ENCODE peak calls at places on chromosomes 13 and 19, in five cellular contexts. One of them, this sample, is unnamed.

GRCh38 chr13:30908416-30908980 is 2.4 kb downstream of the MEDAG start:
- DNase-seq in K562: no peak
- DNase-seq in HepG2: no peak
- DNase-seq in SK-N-SH: peak; percentile 65
- DNase-seq in GM12878: no peak
- DNase-seq in this sample: no peak

GRCh38 chr13:35978607-35979316 is 152.4 kb downstream of the DCLK1 start:
- DNase-seq in SK-N-SH: peak; percentile 54
- DNase-seq in HepG2: peak; percentile 42
- DNase-seq in K562: peak; percentile 33
- DNase-seq in GM12878: no peak
- DNase-seq in this sample: peak; percentile 31

GRCh38 chr19:38639679-38640078 is 7.8 kb upstream of the ACTN4 start:
- DNase-seq in GM12878: no peak
- DNase-seq in K562: no peak
- DNase-seq in SK-N-SH: no peak
- DNase-seq in HepG2: no peak
- DNase-seq in this sample: no peak

GRCh38 chr19:55385236-55385748 is 440 bp upstream of the RPL28 start:
- DNase-seq in K562: peak; percentile 79
- DNase-seq in SK-N-SH: peak; percentile 90
- DNase-seq in HepG2: peak; percentile 92
- DNase-seq in GM12878: peak; percentile 88
- DNase-seq in this sample: peak; percentile 95

GRCh38 chr13:51971520-51972426 is 39.5 kb downstream of the ATP7B start:
- DNase-seq in SK-N-SH: no peak
- DNase-seq in K562: no peak
- DNase-seq in HepG2: peak; percentile 58
- DNase-seq in GM12878: no peak
- DNase-seq in this sample: no peak

GRCh38 chr13:38008636-38009035 is 139.1 kb upstream of the TRPC4 start:
- DNase-seq in GM12878: no peak
- DNase-seq in HepG2: no peak
- DNase-seq in K562: no peak
- DNase-seq in SK-N-SH: no peak
- DNase-seq in this sample: no peak

GRCh38 chr19:49149652-49150105 is 5.5 kb downstream of the HRC start:
- DNase-seq in SK-N-SH: peak; percentile 84
- DNase-seq in GM12878: no peak
- DNase-seq in HepG2: peak; percentile 76
- DNase-seq in K562: peak; percentile 39
- DNase-seq in this sample: peak; percentile 68

GRCh38 chr13:86020350-86021002 is 221.3 kb upstream of the SLITRK6 start:
- DNase-seq in GM12878: no peak
- DNase-seq in HepG2: no peak
- DNase-seq in SK-N-SH: peak; percentile 2
- DNase-seq in K562: no peak
- DNase-seq in this sample: peak; percentile 19

GRCh38 chr13:101626925-101627555 is 174.6 kb downstream of the ITGBL1 start:
- DNase-seq in K562: no peak
- DNase-seq in GM12878: peak; percentile 57
- DNase-seq in SK-N-SH: no peak
- DNase-seq in HepG2: no peak
- DNase-seq in this sample: no peak

GRCh38 chr13:75135325-75135825 is 346.6 kb downstream of the TBC1D4 start:
- DNase-seq in SK-N-SH: no peak
- DNase-seq in K562: no peak
- DNase-seq in GM12878: no peak
- DNase-seq in HepG2: no peak
- DNase-seq in this sample: no peak

GRCh38 chr13:40672310-40673060 is 6.0 kb upstream of the FOXO1 start:
- DNase-seq in GM12878: no peak
- DNase-seq in SK-N-SH: peak; percentile 59
- DNase-seq in HepG2: peak; percentile 73
- DNase-seq in K562: peak; percentile 70
- DNase-seq in this sample: peak; percentile 46

GRCh38 chr19:4909172-4909896 is at the start of gene UHRF1:
- DNase-seq in SK-N-SH: peak; percentile 93
- DNase-seq in GM12878: no peak
- DNase-seq in HepG2: peak; percentile 58
- DNase-seq in K562: peak; percentile 94
- DNase-seq in this sample: peak; percentile 64

GRCh38 chr13:60267498-60268202 is 103.9 kb upstream of the DIAPH3 start:
- DNase-seq in HepG2: no peak
- DNase-seq in GM12878: no peak
- DNase-seq in SK-N-SH: no peak
- DNase-seq in K562: no peak
- DNase-seq in this sample: no peak

GRCh38 chr19:13846533-13847032 is 30.4 kb upstream of the NANOS3 start:
- DNase-seq in HepG2: peak; percentile 95
- DNase-seq in SK-N-SH: peak; percentile 89
- DNase-seq in K562: peak; percentile 74
- DNase-seq in GM12878: peak; percentile 85
- DNase-seq in this sample: no peak

GRCh38 chr13:113971471-113972231 is 2.2 kb downstream of the C13orf46 start:
- DNase-seq in SK-N-SH: no peak
- DNase-seq in HepG2: no peak
- DNase-seq in GM12878: no peak
- DNase-seq in K562: no peak
- DNase-seq in this sample: no peak

GRCh38 chr13:111429064-111429558 is 108.7 kb downstream of the TEX29 start:
- DNase-seq in HepG2: peak; percentile 49
- DNase-seq in K562: peak; percentile 41
- DNase-seq in SK-N-SH: peak; percentile 54
- DNase-seq in GM12878: no peak
- DNase-seq in this sample: peak; percentile 49

GRCh38 chr19:14385492-14385891 is 4.2 kb downstream of the ADGRE5 start:
- DNase-seq in SK-N-SH: no peak
- DNase-seq in K562: peak; percentile 12
- DNase-seq in HepG2: no peak
- DNase-seq in GM12878: no peak
- DNase-seq in this sample: no peak

GRCh38 chr13:114126789-114127472 is 5.5 kb downstream of the RASA3 start:
- DNase-seq in K562: no peak
- DNase-seq in GM12878: no peak
- DNase-seq in HepG2: no peak
- DNase-seq in SK-N-SH: no peak
- DNase-seq in this sample: no peak

GRCh38 chr19:2488942-2489731 is 13.2 kb downstream of the GADD45B start:
- DNase-seq in K562: no peak
- DNase-seq in GM12878: no peak
- DNase-seq in SK-N-SH: peak; percentile 92
- DNase-seq in HepG2: no peak
- DNase-seq in this sample: no peak

GRCh38 chr13:40440990-40441820 is 225.2 kb downstream of the FOXO1 start:
- DNase-seq in K562: no peak
- DNase-seq in GM12878: no peak
- DNase-seq in SK-N-SH: peak; percentile 60
- DNase-seq in HepG2: no peak
- DNase-seq in this sample: no peak

GRCh38 chr13:77383097-77383496 is 56.2 kb upstream of the MYCBP2 start:
- DNase-seq in GM12878: no peak
- DNase-seq in HepG2: no peak
- DNase-seq in SK-N-SH: no peak
- DNase-seq in K562: no peak
- DNase-seq in this sample: no peak

GRCh38 chr13:26653310-26653709 is 95.8 kb downstream of the WASF3 start:
- DNase-seq in SK-N-SH: no peak
- DNase-seq in GM12878: no peak
- DNase-seq in HepG2: no peak
- DNase-seq in K562: no peak
- DNase-seq in this sample: no peak

DNA sequence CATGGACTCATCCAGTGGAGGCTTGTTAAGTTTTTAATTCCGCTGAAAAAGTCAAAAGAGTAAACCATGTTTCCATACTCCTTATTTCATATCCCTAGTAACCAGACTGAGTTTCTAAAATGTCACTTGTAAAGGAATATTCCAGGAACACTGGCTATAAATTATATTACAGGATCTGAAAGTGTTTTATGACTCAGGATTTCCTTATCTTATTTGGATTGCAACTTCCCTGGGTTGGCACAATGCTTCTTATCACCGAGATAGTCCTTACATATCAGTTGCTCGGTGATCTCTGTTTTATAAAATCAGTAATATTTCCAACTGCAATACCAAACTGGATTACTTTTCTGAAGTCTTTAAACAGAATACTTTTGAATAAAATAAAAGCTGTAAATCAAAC is 180.3 kb upstream of the TSC22D1 start:
- DNase-seq in K562: no peak
- DNase-seq in SK-N-SH: no peak
- DNase-seq in GM12878: no peak
- DNase-seq in HepG2: no peak
- DNase-seq in this sample: no peak
- TF ChIP-seq FOXM1 in K562: no peak
- TF ChIP-seq FOXM1 in SK-N-SH: no peak
- TF ChIP-seq FOXM1 in GM12878: no peak
- TF ChIP-seq FOXM1 in HepG2: no peak
- TF ChIP-seq FOXM1 in this sample: no peak

GRCh38 chr13:32663660-32664059 is 77.4 kb downstream of the PDS5B start:
- DNase-seq in SK-N-SH: no peak
- DNase-seq in GM12878: no peak
- DNase-seq in HepG2: peak; percentile 68
- DNase-seq in K562: no peak
- DNase-seq in this sample: no peak

GRCh38 chr13:32674503-32674902 is 88.3 kb downstream of the PDS5B start:
- DNase-seq in HepG2: no peak
- DNase-seq in SK-N-SH: no peak
- DNase-seq in K562: no peak
- DNase-seq in GM12878: no peak
- DNase-seq in this sample: no peak

GRCh38 chr13:32666990-32667571 is 80.8 kb downstream of the PDS5B start:
- DNase-seq in GM12878: no peak
- DNase-seq in SK-N-SH: no peak
- DNase-seq in HepG2: no peak
- DNase-seq in K562: no peak
- DNase-seq in this sample: no peak

GRCh38 chr13:32669030-32669646 is 82.9 kb downstream of the PDS5B start:
- DNase-seq in SK-N-SH: peak; percentile 36
- DNase-seq in K562: peak; percentile 27
- DNase-seq in GM12878: no peak
- DNase-seq in HepG2: peak; percentile 53
- DNase-seq in this sample: peak; percentile 28
- TF ChIP-seq FOXM1 in SK-N-SH: no peak
- TF ChIP-seq FOXM1 in K562: no peak
- TF ChIP-seq FOXM1 in GM12878: peak; percentile 32
- TF ChIP-seq FOXM1 in HepG2: no peak
- TF ChIP-seq FOXM1 in this sample: no peak

GRCh38 chr19:33700408-33700757 is 78.6 kb downstream of the CHST8 start:
- DNase-seq in HepG2: no peak
- DNase-seq in K562: no peak
- DNase-seq in SK-N-SH: peak; percentile 23
- DNase-seq in GM12878: no peak
- DNase-seq in this sample: no peak

GRCh38 chr19:33697766-33698165 is 76.0 kb downstream of the CHST8 start:
- DNase-seq in SK-N-SH: no peak
- DNase-seq in GM12878: no peak
- DNase-seq in K562: no peak
- DNase-seq in HepG2: no peak
- DNase-seq in this sample: no peak

GRCh38 chr19:33699754-33700407 is 78.1 kb downstream of the CHST8 start:
- DNase-seq in GM12878: no peak
- DNase-seq in HepG2: no peak
- DNase-seq in SK-N-SH: no peak
- DNase-seq in K562: no peak
- DNase-seq in this sample: no peak

GRCh38 chr19:33702606-33703437 is 81.1 kb downstream of the CHST8 start:
- DNase-seq in HepG2: no peak
- DNase-seq in GM12878: no peak
- DNase-seq in SK-N-SH: peak; percentile 10
- DNase-seq in K562: no peak
- DNase-seq in this sample: no peak

DNA sequence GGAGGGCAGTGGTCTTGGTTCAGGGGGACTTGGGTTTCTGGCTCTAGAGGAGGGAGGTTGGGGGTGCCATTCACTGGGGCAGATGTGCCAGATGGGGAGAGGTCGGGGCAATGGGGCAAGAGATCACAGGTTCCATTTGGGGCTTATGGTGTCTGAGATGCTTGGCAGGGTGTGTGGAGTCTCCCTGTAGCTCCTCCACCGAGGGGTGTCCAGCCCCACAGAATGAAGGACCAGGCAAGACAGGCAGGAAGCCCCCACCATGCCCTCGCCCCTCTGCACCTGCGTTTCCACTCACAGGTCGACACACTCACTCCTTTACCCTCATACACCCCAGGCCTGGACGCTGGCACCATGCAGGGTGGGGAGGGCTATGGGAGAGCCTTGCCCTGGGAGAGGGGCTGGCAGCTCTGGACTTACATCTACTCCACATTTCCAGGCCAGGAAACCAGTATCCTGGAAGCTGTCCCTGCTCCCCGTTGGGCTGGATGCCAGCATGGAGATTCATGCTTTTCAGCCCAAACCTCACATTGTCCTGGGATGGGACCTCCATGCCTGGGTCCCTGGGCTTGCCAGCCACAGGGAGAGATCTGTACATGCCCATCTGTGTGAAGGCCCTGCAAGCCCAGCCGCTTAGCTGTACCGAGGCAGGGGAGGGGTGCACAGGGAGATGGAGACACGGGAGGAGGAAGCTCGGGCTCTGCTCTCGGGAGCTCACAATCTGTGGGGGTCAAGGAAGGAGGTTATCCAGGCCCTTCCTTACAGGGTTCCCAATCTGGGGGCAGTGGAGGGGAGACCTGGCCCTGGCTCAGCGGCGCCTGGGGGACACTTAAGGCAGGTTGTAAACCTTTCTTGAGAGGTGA is 77.1 kb downstream of the CHST8 start:
- DNase-seq in K562: no peak
- DNase-seq in SK-N-SH: peak; percentile 46
- DNase-seq in HepG2: no peak
- DNase-seq in GM12878: no peak
- DNase-seq in this sample: no peak
- TF ChIP-seq FOXM1 in K562: no peak
- TF ChIP-seq FOXM1 in SK-N-SH: no peak
- TF ChIP-seq FOXM1 in HepG2: no peak
- TF ChIP-seq FOXM1 in GM12878: no peak
- TF ChIP-seq FOXM1 in this sample: no peak

GRCh38 chr13:103009061-103009840 is 57.0 kb downstream of the SLC10A2 start:
- DNase-seq in GM12878: no peak
- DNase-seq in SK-N-SH: no peak
- DNase-seq in HepG2: no peak
- DNase-seq in K562: no peak
- DNase-seq in this sample: no peak

GRCh38 chr13:103006706-103007426 is 59.4 kb downstream of the SLC10A2 start:
- DNase-seq in GM12878: peak; percentile 74
- DNase-seq in SK-N-SH: no peak
- DNase-seq in K562: no peak
- DNase-seq in HepG2: no peak
- DNase-seq in this sample: no peak

GRCh38 chr13:103007427-103007762 is 58.8 kb downstream of the SLC10A2 start:
- DNase-seq in K562: no peak
- DNase-seq in SK-N-SH: no peak
- DNase-seq in GM12878: no peak
- DNase-seq in HepG2: no peak
- DNase-seq in this sample: no peak

DNA sequence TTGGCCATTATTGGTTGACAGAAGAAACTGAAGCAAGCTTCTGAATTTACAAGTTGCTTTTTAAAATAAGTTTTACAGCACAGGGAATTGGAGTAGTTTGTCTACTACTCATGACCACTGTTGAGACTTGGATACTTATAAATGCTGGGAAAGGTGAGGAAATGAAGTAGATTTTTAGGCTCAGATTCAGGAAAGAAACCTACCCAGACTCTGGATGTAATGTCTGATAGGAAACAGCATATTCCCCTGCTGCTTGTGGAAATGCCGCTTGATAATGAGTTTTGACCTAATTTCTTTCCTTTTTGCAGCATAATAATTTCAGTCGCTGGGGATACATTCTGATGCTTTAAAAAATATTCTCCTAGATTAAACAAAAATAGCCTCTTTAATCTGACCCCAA is 53.6 kb downstream of the SLC10A2 start:
- DNase-seq in SK-N-SH: no peak
- DNase-seq in K562: no peak
- DNase-seq in HepG2: no peak
- DNase-seq in GM12878: no peak
- DNase-seq in this sample: no peak
- TF ChIP-seq FOXM1 in SK-N-SH: no peak
- TF ChIP-seq FOXM1 in K562: no peak
- TF ChIP-seq FOXM1 in HepG2: no peak
- TF ChIP-seq FOXM1 in GM12878: no peak
- TF ChIP-seq FOXM1 in this sample: no peak

This sample was measured in HEK293T.